ENCODE peak calls at places on chromosomes 1 and 21, in six cellular contexts. One of them, this sample, is unnamed.

GRCh38 chr1:1628656-1629429 is 3.1 kb upstream of the MMP23B start:
- DNase-seq in HepG2: no peak
- DNase-seq in IMR-90: no peak
- DNase-seq in K562: no peak
- DNase-seq in GM12878: no peak
- DNase-seq in A549: no peak
- DNase-seq in this sample: no peak

GRCh38 chr1:25195835-25196234 is 36.5 kb downstream of the SYF2 start:
- DNase-seq in IMR-90: no peak
- DNase-seq in K562: no peak
- DNase-seq in A549: no peak
- DNase-seq in HepG2: no peak
- DNase-seq in GM12878: no peak
- DNase-seq in this sample: no peak

GRCh38 chr21:25845729-25846256 is 111.0 kb downstream of the GABPA start:
- DNase-seq in IMR-90: peak
- DNase-seq in HepG2: no peak
- DNase-seq in A549: no peak
- DNase-seq in K562: no peak
- DNase-seq in GM12878: no peak
- DNase-seq in this sample: no peak

GRCh38 chr1:161073474-161074121 is 3.9 kb upstream of the ARHGAP30 start:
- DNase-seq in GM12878: no peak
- DNase-seq in IMR-90: no peak
- DNase-seq in A549: no peak
- DNase-seq in K562: no peak
- DNase-seq in HepG2: peak
- DNase-seq in this sample: no peak

GRCh38 chr1:85484264-85484663 is 19.3 kb upstream of the DDAH1 start:
- DNase-seq in A549: no peak
- DNase-seq in GM12878: no peak
- DNase-seq in IMR-90: no peak
- DNase-seq in K562: no peak
- DNase-seq in HepG2: no peak
- DNase-seq in this sample: no peak

GRCh38 chr21:23853796-23854379 is 1753.4 kb downstream of the MRPL39 start:
- DNase-seq in IMR-90: peak
- DNase-seq in K562: peak
- DNase-seq in A549: peak
- DNase-seq in HepG2: no peak
- DNase-seq in GM12878: no peak
- DNase-seq in this sample: peak

GRCh38 chr1:31814631-31815306 is 1.1 kb downstream of the SPOCD1 start:
- DNase-seq in HepG2: no peak
- DNase-seq in A549: no peak
- DNase-seq in GM12878: no peak
- DNase-seq in K562: no peak
- DNase-seq in IMR-90: no peak
- DNase-seq in this sample: no peak

GRCh38 chr1:37476460-37477197 is 2.2 kb downstream of the ZC3H12A start:
- DNase-seq in A549: peak
- DNase-seq in IMR-90: peak
- DNase-seq in HepG2: peak
- DNase-seq in GM12878: no peak
- DNase-seq in K562: no peak
- DNase-seq in this sample: no peak

DNA sequence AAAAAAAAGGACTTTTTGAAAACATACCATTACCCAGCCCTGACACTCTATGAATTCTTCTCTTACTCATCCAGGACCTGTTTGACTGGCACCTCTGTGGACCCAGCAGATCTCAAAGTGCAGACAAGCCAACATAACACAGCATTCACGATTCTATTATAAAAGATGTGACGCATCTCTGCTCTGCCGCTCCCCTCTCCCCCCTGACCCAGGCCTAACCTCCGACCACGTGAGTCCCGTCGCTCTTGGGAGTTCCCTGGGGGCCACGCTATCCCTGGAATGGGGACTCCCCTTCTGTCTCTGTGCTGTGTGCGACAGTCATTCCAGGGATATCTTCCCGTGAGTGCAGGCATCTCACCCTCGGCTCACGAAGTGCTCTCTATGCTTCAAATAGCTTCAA is 21.1 kb downstream of the LRRC38 start:
- DNase-seq in GM12878: no peak
- DNase-seq in K562: no peak
- DNase-seq in HepG2: no peak
- DNase-seq in IMR-90: no peak
- DNase-seq in A549: no peak
- DNase-seq in this sample: no peak
- TF ChIP-seq SMC3 in GM12878: no peak
- TF ChIP-seq SMC3 in K562: no peak
- TF ChIP-seq SMC3 in HepG2: no peak
- TF ChIP-seq SMC3 in IMR-90: no peak
- TF ChIP-seq SMC3 in A549: no peak
- TF ChIP-seq SMC3 in this sample: no peak

GRCh38 chr1:182249201-182249676 is 142.4 kb downstream of the GLUL start:
- DNase-seq in HepG2: peak
- DNase-seq in K562: peak
- DNase-seq in A549: no peak
- DNase-seq in GM12878: peak
- DNase-seq in IMR-90: no peak
- DNase-seq in this sample: no peak
- TF ChIP-seq RFX5 in HepG2: no peak
- TF ChIP-seq RFX5 in K562: no peak
- TF ChIP-seq RFX5 in A549: no peak
- TF ChIP-seq RFX5 in GM12878: no peak
- TF ChIP-seq RFX5 in IMR-90: no peak
- TF ChIP-seq RFX5 in this sample: no peak

GRCh38 chr1:39573736-39574624 is 2.6 kb downstream of the PABPC4 start:
- DNase-seq in GM12878: no peak
- DNase-seq in HepG2: no peak
- DNase-seq in K562: no peak
- DNase-seq in IMR-90: peak
- DNase-seq in A549: no peak
- DNase-seq in this sample: peak

GRCh38 chr1:39575191-39576015 is 1.2 kb downstream of the PABPC4 start:
- DNase-seq in IMR-90: peak
- DNase-seq in HepG2: peak
- DNase-seq in GM12878: no peak
- DNase-seq in A549: no peak
- DNase-seq in K562: peak
- DNase-seq in this sample: peak

GRCh38 chr1:39574646-39575045 is 1.9 kb downstream of the PABPC4 start:
- DNase-seq in IMR-90: peak
- DNase-seq in GM12878: no peak
- DNase-seq in K562: no peak
- DNase-seq in HepG2: peak
- DNase-seq in A549: no peak
- DNase-seq in this sample: no peak

GRCh38 chr1:39573097-39573465 is 3.5 kb downstream of the PABPC4 start:
- DNase-seq in A549: no peak
- DNase-seq in IMR-90: no peak
- DNase-seq in K562: no peak
- DNase-seq in HepG2: no peak
- DNase-seq in GM12878: no peak
- DNase-seq in this sample: no peak

GRCh38 chr1:39576016-39576657 is 453 bp downstream of the PABPC4 start:
- DNase-seq in A549: no peak
- DNase-seq in HepG2: no peak
- DNase-seq in K562: peak
- DNase-seq in IMR-90: no peak
- DNase-seq in GM12878: no peak
- DNase-seq in this sample: peak
- TF ChIP-seq SMC3 in A549: no peak
- TF ChIP-seq SMC3 in HepG2: no peak
- TF ChIP-seq SMC3 in K562: no peak
- TF ChIP-seq SMC3 in IMR-90: no peak
- TF ChIP-seq SMC3 in GM12878: no peak
- TF ChIP-seq SMC3 in this sample: no peak

DNA sequence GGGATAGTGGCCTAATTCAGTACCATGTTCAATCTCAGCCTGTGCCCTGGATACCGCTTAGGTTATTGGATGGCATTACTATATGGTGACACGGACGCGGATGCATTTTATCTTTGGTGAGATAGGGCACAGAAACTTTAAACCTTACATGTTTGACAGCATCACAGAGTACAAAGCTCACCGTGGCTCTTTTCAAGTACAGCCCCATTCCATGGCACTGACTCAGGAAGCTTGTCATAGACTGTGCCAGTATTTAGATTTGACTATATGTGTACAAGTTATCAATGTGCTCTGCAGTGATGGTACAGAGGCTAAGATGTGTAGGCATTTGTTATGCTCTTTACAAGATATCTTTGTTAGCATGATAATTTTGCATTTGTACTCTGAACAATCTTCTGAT is 169.0 kb downstream of the RYR2 start:
- DNase-seq in A549: no peak
- DNase-seq in IMR-90: no peak
- DNase-seq in GM12878: no peak
- DNase-seq in HepG2: peak
- DNase-seq in K562: no peak
- DNase-seq in this sample: no peak
- TF ChIP-seq RFX5 in A549: no peak
- TF ChIP-seq RFX5 in IMR-90: no peak
- TF ChIP-seq RFX5 in GM12878: no peak
- TF ChIP-seq RFX5 in HepG2: no peak
- TF ChIP-seq RFX5 in K562: no peak
- TF ChIP-seq RFX5 in this sample: no peak

DNA sequence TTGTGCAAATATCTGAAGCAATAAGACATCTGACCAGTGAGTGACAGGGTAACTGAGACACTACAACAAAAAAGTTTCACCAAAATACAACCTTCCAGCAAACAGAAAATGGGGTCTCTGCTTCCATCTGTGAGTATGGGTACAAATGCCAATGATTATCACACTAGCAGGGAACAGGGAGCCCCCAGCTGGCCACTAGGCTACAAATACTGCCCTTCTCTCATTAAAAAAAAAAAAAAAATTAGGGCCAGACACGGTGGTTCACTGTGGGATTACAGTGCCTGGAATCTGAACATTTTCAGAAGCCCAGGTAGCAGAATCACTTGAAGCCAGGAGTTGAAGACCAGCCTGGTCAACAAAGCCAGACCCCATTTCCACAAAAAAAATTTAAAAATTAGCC is 48.4 kb upstream of the EDARADD start:
- DNase-seq in K562: peak
- DNase-seq in A549: peak
- DNase-seq in IMR-90: no peak
- DNase-seq in HepG2: peak
- DNase-seq in GM12878: no peak
- DNase-seq in this sample: peak
- TF ChIP-seq SMC3 in K562: no peak
- TF ChIP-seq SMC3 in A549: no peak
- TF ChIP-seq SMC3 in IMR-90: no peak
- TF ChIP-seq SMC3 in HepG2: no peak
- TF ChIP-seq SMC3 in GM12878: peak
- TF ChIP-seq SMC3 in this sample: no peak

GRCh38 chr1:201184307-201184706 is 6.3 kb upstream of the IGFN1 start:
- DNase-seq in A549: no peak
- DNase-seq in IMR-90: peak
- DNase-seq in GM12878: no peak
- DNase-seq in K562: no peak
- DNase-seq in HepG2: no peak
- DNase-seq in this sample: no peak
- TF ChIP-seq RFX5 in A549: no peak
- TF ChIP-seq RFX5 in IMR-90: no peak
- TF ChIP-seq RFX5 in GM12878: no peak
- TF ChIP-seq RFX5 in K562: no peak
- TF ChIP-seq RFX5 in HepG2: no peak
- TF ChIP-seq RFX5 in this sample: no peak

GRCh38 chr1:212630159-212630900 is 21.8 kb downstream of the ATF3 start:
- DNase-seq in GM12878: no peak
- DNase-seq in HepG2: peak
- DNase-seq in A549: peak
- DNase-seq in K562: peak
- DNase-seq in IMR-90: no peak
- DNase-seq in this sample: peak
- TF ChIP-seq SMC3 in GM12878: peak
- TF ChIP-seq SMC3 in HepG2: peak
- TF ChIP-seq SMC3 in A549: peak
- TF ChIP-seq SMC3 in K562: peak
- TF ChIP-seq SMC3 in IMR-90: peak
- TF ChIP-seq SMC3 in this sample: peak

GRCh38 chr21:29175408-29176147 is 45.1 kb downstream of the MAP3K7CL start:
- DNase-seq in GM12878: no peak
- DNase-seq in IMR-90: peak
- DNase-seq in K562: no peak
- DNase-seq in HepG2: peak
- DNase-seq in A549: peak
- DNase-seq in this sample: no peak

GRCh38 chr21:29176721-29177120 is 46.3 kb downstream of the MAP3K7CL start:
- DNase-seq in K562: no peak
- DNase-seq in A549: no peak
- DNase-seq in IMR-90: no peak
- DNase-seq in HepG2: no peak
- DNase-seq in GM12878: no peak
- DNase-seq in this sample: no peak

GRCh38 chr21:29177800-29178199 is 47.4 kb downstream of the MAP3K7CL start:
- DNase-seq in K562: no peak
- DNase-seq in HepG2: no peak
- DNase-seq in GM12878: no peak
- DNase-seq in A549: no peak
- DNase-seq in IMR-90: no peak
- DNase-seq in this sample: no peak

GRCh38 chr21:29172282-29172681 is 41.8 kb downstream of the MAP3K7CL start:
- DNase-seq in A549: no peak
- DNase-seq in HepG2: no peak
- DNase-seq in IMR-90: no peak
- DNase-seq in GM12878: no peak
- DNase-seq in K562: no peak
- DNase-seq in this sample: no peak

GRCh38 chr21:29174607-29175013 is 44.2 kb downstream of the MAP3K7CL start:
- DNase-seq in GM12878: no peak
- DNase-seq in K562: no peak
- DNase-seq in IMR-90: peak
- DNase-seq in HepG2: no peak
- DNase-seq in A549: no peak
- DNase-seq in this sample: no peak
- TF ChIP-seq RFX5 in GM12878: no peak
- TF ChIP-seq RFX5 in K562: no peak
- TF ChIP-seq RFX5 in IMR-90: no peak
- TF ChIP-seq RFX5 in HepG2: no peak
- TF ChIP-seq RFX5 in A549: no peak
- TF ChIP-seq RFX5 in this sample: no peak